ENCODE peak calls at places on chromosomes 12 and 14, in nine cellular contexts. Z is Caco-2, X is anterior cingulate cortex, S is uterus, E is neural crest cell, B is memory B cell, M is HEK293T, K is aorta, O is cardiac muscle cell. A is an unnamed sample.

GRCh38 chr12:111330800-111331752 is 37.8 kb downstream of the PHETA1 start:
- DNase-seq in Z (no peak), X (no peak), S (no peak), E (no peak), B (no peak), M (peak; percentile 67), K (no peak), O (peak; percentile 71), A (peak; percentile 78)

GRCh38 chr12:128338344-128338743 is 71.4 kb downstream of the TMEM132C start:
- DNase-seq in Z (no peak), X (no peak), S (no peak), E (no peak), B (no peak), M (no peak), K (no peak), O (no peak), A (no peak)

GRCh38 chr12:52871291-52871961 is 22.6 kb upstream of the KRT78 start:
- DNase-seq in Z (no peak), X (no peak), S (no peak), E (no peak), B (no peak), M (no peak), K (peak; percentile 84), O (peak; percentile 64), A (no peak)

GRCh38 chr14:40368314-40368713 is 936.1 kb upstream of the FBXO33 start:
- DNase-seq in Z (no peak), X (no peak), S (no peak), E (no peak), B (no peak), M (no peak), K (no peak), O (no peak), A (no peak)

GRCh38 chr14:94411638-94412037 is 23.2 kb upstream of the SERPINA1 start:
- DNase-seq in Z (no peak), X (no peak), S (no peak), E (no peak), B (no peak), M (no peak), K (no peak), O (no peak), A (no peak)

GRCh38 chr14:74915826-74916225 is 7.2 kb downstream of the RPS6KL1 start:
- DNase-seq in Z (no peak), X (no peak), S (no peak), E (no peak), B (no peak), M (no peak), K (peak; percentile 71), O (no peak), A (no peak)

GRCh38 chr14:22297376-22297775 is 291.6 kb downstream of the DAD1 start:
- DNase-seq in Z (no peak), X (no peak), S (no peak), E (no peak), B (no peak), M (no peak), K (no peak), O (no peak), A (no peak)

GRCh38 chr14:75315143-75315542 is 36.5 kb downstream of the FOS start:
- DNase-seq in Z (no peak), X (no peak), S (no peak), E (no peak), B (no peak), M (no peak), K (no peak), O (peak; percentile 90), A (no peak)

GRCh38 chr12:48197549-48197966 is 5.5 kb downstream of the OR10AD1 start:
- DNase-seq in Z (no peak), X (no peak), S (no peak), E (peak; percentile 16), B (no peak), M (peak; percentile 45), K (no peak), O (peak; percentile 55), A (no peak)

GRCh38 chr14:35867280-35867629 is 41.1 kb downstream of the BRMS1L start:
- DNase-seq in Z (no peak), X (no peak), S (no peak), E (no peak), B (no peak), M (no peak), K (no peak), O (no peak), A (no peak)

GRCh38 chr12:128276542-128276941 is 9.6 kb downstream of the TMEM132C start:
- DNase-seq in Z (no peak), X (no peak), S (no peak), E (no peak), B (no peak), M (no peak), K (no peak), O (no peak), A (no peak)

GRCh38 chr14:53295985-53296582 is 143.0 kb upstream of the DDHD1 start:
- DNase-seq in Z (no peak), X (no peak), S (no peak), E (peak; percentile 26), B (no peak), M (peak; percentile 41), K (no peak), O (peak; percentile 60), A (peak; percentile 36)

GRCh38 chr14:70640938-70641547 is 673 bp upstream of the TTC9 start:
- DNase-seq in Z (no peak), X (no peak), S (peak; percentile 14), E (no peak), B (peak; percentile 37), M (peak; percentile 30), K (peak; percentile 79), O (peak; percentile 22), A (peak; percentile 61)

GRCh38 chr12:123614531-123614930 is 12.6 kb downstream of the DDX55 start:
- DNase-seq in Z (no peak), X (no peak), S (no peak), E (no peak), B (no peak), M (no peak), K (no peak), O (peak; percentile 73), A (no peak)

GRCh38 chr12:13661005-13661887 is 320.2 kb downstream of the GRIN2B start:
- DNase-seq in Z (peak; percentile 60), X (peak; percentile 30), S (peak; percentile 17), E (peak; percentile 47), B (peak; percentile 27), M (peak; percentile 60), K (no peak), O (peak; percentile 67), A (peak; percentile 75)

GRCh38 chr14:50794063-50794645 is 36.8 kb downstream of the NIN start:
- DNase-seq in Z (no peak), X (no peak), S (no peak), E (no peak), B (no peak), M (peak; percentile 16), K (no peak), O (no peak), A (no peak)

GRCh38 chr12:52217223-52217622 is 15.8 kb upstream of the KRT7 start:
- DNase-seq in Z (peak; percentile 76), X (no peak), S (no peak), E (no peak), B (no peak), M (no peak), K (peak; percentile 80), O (no peak), A (no peak)

GRCh38 chr14:69713127-69713800 is 53.7 kb upstream of the SRSF5 start:
- DNase-seq in Z (no peak), X (no peak), S (no peak), E (no peak), B (no peak), M (no peak), K (no peak), O (no peak), A (peak; percentile 66)

GRCh38 chr12:131928080-131928764 is 854 bp upstream of the PUS1 start:
- DNase-seq in Z (no peak), X (no peak), S (no peak), E (no peak), B (no peak), M (no peak), K (no peak), O (peak; percentile 43), A (no peak)

GRCh38 chr14:99325016-99325415 is 53.0 kb upstream of the BCL11B start:
- DNase-seq in Z (no peak), X (no peak), S (no peak), E (no peak), B (no peak), M (no peak), K (peak; percentile 41), O (no peak), A (peak; percentile 20)

GRCh38 chr14:55893695-55894094 is 224.5 kb upstream of the PELI2 start:
- DNase-seq in Z (no peak), X (no peak), S (no peak), E (no peak), B (no peak), M (no peak), K (no peak), O (no peak), A (no peak)

GRCh38 chr12:54299515-54300266 is 1.1 kb downstream of the NFE2 start:
- DNase-seq in Z (no peak), X (no peak), S (no peak), E (no peak), B (no peak), M (no peak), K (no peak), O (no peak), A (no peak)

GRCh38 chr14:68195126-68195525 is 375.5 kb downstream of the RAD51B start:
- DNase-seq in Z (no peak), X (no peak), S (no peak), E (no peak), B (no peak), M (no peak), K (no peak), O (no peak), A (no peak)

GRCh38 chr12:123269980-123270379 is 1.7 kb downstream of the CDK2AP1 start:
- DNase-seq in Z (no peak), X (no peak), S (no peak), E (peak; percentile 28), B (no peak), M (no peak), K (no peak), O (no peak), A (no peak)

GRCh38 chr12:118330421-118331018 is 42.2 kb downstream of the TAOK3 start:
- DNase-seq in Z (no peak), X (no peak), S (no peak), E (no peak), B (no peak), M (peak; percentile 12), K (no peak), O (peak; percentile 46), A (no peak)

GRCh38 chr12:116941188-116941587 is 30.4 kb downstream of the FBXW8 start:
- DNase-seq in Z (no peak), X (no peak), S (no peak), E (no peak), B (no peak), M (no peak), K (no peak), O (no peak), A (no peak)

GRCh38 chr12:92745874-92746553 is 43.2 kb downstream of the PLEKHG7 start:
- DNase-seq in Z (no peak), X (no peak), S (peak; percentile 80), E (no peak), B (no peak), M (no peak), K (peak; percentile 93), O (peak; percentile 95), A (no peak)

GRCh38 chr14:52380294-52380693 is 66.2 kb downstream of the PTGER2 start:
- DNase-seq in Z (no peak), X (no peak), S (no peak), E (no peak), B (no peak), M (no peak), K (no peak), O (peak; percentile 29), A (no peak)

GRCh38 chr12:102426599-102427541 is 53.5 kb downstream of the IGF1 start:
- DNase-seq in Z (no peak), X (no peak), S (no peak), E (no peak), B (no peak), M (no peak), K (no peak), O (no peak), A (no peak)

GRCh38 chr14:101176535-101177205 is 273.1 kb upstream of the RTL1 start:
- DNase-seq in Z (no peak), X (no peak), S (no peak), E (no peak), B (no peak), M (no peak), K (no peak), O (no peak), A (no peak)

GRCh38 chr14:34498684-34499412 is 36.8 kb upstream of the SPTSSA start:
- DNase-seq in Z (no peak), X (no peak), S (no peak), E (no peak), B (no peak), M (no peak), K (no peak), O (peak; percentile 34), A (peak; percentile 68)

A was measured in D341Med.